ENCODE peak calls at places on chromosomes 4 and X, in ten cellular contexts. Y, Z, A, I, S, E, O, F, P and R are unnamed samples. For H3K27me3, the result is how much of the 10 kb centered on the place peaks cover.

GRCh38 chr4:52963976-52964375 is 101.9 kb downstream of the RASL11B start:
- DNase-seq in P (no peak), Z (no peak), F (no peak), Y (no peak), I (no peak), E (no peak), A (no peak), S (no peak), O (no peak), R (no peak)

GRCh38 chr4:65007841-65008439 is 598.7 kb upstream of the TECRL start:
- DNase-seq in P (peak), I (peak), S (peak), A (peak), Z (peak), F (no peak), E (peak), Y (no peak), O (peak), R (peak)

GRCh38 chr4:143773998-143774898 is 73.8 kb upstream of the FREM3 start:
- DNase-seq in A (peak), P (peak), F (peak), S (peak), Z (peak), E (peak), Y (peak), I (peak), O (peak), R (peak)

GRCh38 chr4:13493793-13494192 is 9.7 kb upstream of the RAB28 start:
- DNase-seq in Z (no peak), A (no peak), Y (no peak), O (no peak), P (no peak), F (no peak), S (no peak), I (no peak), E (no peak), R (no peak)

GRCh38 chr4:147786031-147786430 is 54.1 kb downstream of the ARHGAP10 start:
- DNase-seq in A (no peak), P (no peak), E (peak), I (no peak), S (no peak), Y (no peak), O (no peak), Z (no peak), F (no peak), R (no peak)

GRCh38 chrX:45749375-45749774 is 548.7 kb upstream of the DIPK2B start:
- DNase-seq in S (peak), I (no peak), E (peak), O (peak), A (peak), P (peak), Y (peak), Z (no peak), F (peak), R (no peak)

GRCh38 chr4:159484861-159485260 is 382.0 kb downstream of the RAPGEF2 start:
- DNase-seq in I (no peak), Z (no peak), O (no peak), E (no peak), P (no peak), A (no peak), F (no peak), Y (no peak), S (peak), R (no peak)

GRCh38 chr4:142314686-142315085 is 531.4 kb downstream of the INPP4B start:
- DNase-seq in Y (no peak), E (no peak), I (no peak), P (no peak), S (no peak), Z (no peak), F (no peak), O (no peak), A (no peak), R (no peak)

GRCh38 chrX:150229030-150229429 is 134.1 kb upstream of the MAMLD1 start:
- DNase-seq in S (no peak), Y (no peak), O (no peak), A (no peak), I (no peak), P (no peak), F (no peak), E (no peak), Z (no peak), R (no peak)

GRCh38 chr4:103201254-103201653 is 3.1 kb upstream of the CENPE start:
- DNase-seq in E (no peak), Y (no peak), P (no peak), I (no peak), S (no peak), F (no peak), A (no peak), O (no peak), Z (no peak), R (no peak)

GRCh38 chr4:27005512-27006246 is 145.0 kb downstream of the STIM2 start:
- DNase-seq in I (no peak), P (peak), E (no peak), Y (peak), Z (no peak), F (no peak), A (peak), S (peak), O (no peak), R (no peak)

GRCh38 chr4:184475096-184475461 is 729 bp upstream of the IRF2 start:
- DNase-seq in A (peak), O (peak), E (peak), I (peak), S (peak), F (no peak), Z (no peak), P (peak), Y (peak), R (peak)

GRCh38 chr4:3431446-3431993 is 10.2 kb upstream of the HGFAC start:
- DNase-seq in Y (no peak), Z (no peak), E (no peak), S (no peak), A (no peak), F (no peak), I (no peak), O (no peak), P (no peak), R (no peak)

GRCh38 chrX:123169247-123169901 is 14.7 kb upstream of the GRIA3 start:
- DNase-seq in P (peak), S (peak), F (no peak), Z (no peak), Y (no peak), I (no peak), O (no peak), A (peak), E (no peak), R (no peak)

GRCh38 chr4:124641715-124642380 is 70.7 kb downstream of the ANKRD50 start:
- DNase-seq in E (no peak), F (peak), O (no peak), Z (no peak), S (peak), Y (peak), A (peak), I (peak), P (peak), R (no peak)

GRCh38 chr4:81982846-81983540 is 390.8 kb downstream of the HNRNPD start:
- DNase-seq in O (no peak), E (no peak), S (no peak), F (no peak), A (no peak), P (no peak), Z (no peak), Y (no peak), I (no peak), R (no peak)

GRCh38 chrX:55006827-55007621 is 6.9 kb downstream of the APEX2 start:
- DNase-seq in P (no peak), Z (no peak), A (no peak), S (peak), Y (no peak), E (no peak), O (no peak), I (no peak), F (no peak), R (no peak)

GRCh38 chr4:71259305-71259704 is 79.5 kb upstream of the SLC4A4 start:
- DNase-seq in Z (no peak), S (no peak), O (no peak), E (no peak), P (no peak), I (no peak), Y (no peak), F (no peak), A (no peak), R (no peak)

GRCh38 chrX:34918856-34919255 is 23.7 kb upstream of the FAM47B start:
- DNase-seq in I (peak), F (no peak), Y (peak), E (peak), Z (peak), O (peak), P (peak), A (peak), S (peak), R (peak)

GRCh38 chr4:36256398-36256828 is 12.1 kb upstream of the ARAP2 start:
- DNase-seq in O (no peak), F (no peak), A (no peak), P (no peak), S (no peak), I (no peak), Z (no peak), Y (no peak), E (no peak), R (no peak)

DNA sequence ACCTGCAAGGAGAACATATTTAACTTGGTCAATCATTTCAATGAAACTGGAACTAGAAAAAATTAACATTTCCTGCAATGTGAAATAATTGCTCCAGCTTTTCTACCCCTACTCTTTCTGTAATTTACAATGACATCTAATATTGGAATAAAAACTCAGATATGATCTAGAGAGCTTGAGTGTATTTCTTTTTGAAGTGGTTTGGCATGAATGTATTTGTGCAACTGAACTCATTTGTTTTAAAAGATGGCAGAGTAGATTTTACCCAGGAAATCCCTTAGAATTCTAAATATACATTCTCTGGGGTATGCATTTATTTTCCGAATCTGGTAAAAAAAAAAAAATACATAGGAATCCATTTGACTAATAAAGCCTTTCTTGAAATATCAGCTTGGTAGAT is 21.5 kb upstream of the GATB start:
- DNase-seq in I (no peak), F (no peak), Y (no peak), E (no peak), Z (no peak), A (no peak), P (no peak), O (no peak), S (no peak), R (no peak)
- H3K27me3 ChIP-seq in I (under half), F (under half), Y (under half), E (under half), Z (under half), A (under half), P (under half), O (under half), S (under half), R (under half)

GRCh38 chr4:10317345-10317744 is 139.9 kb downstream of the ZNF518B start:
- DNase-seq in O (no peak), I (peak), S (no peak), Z (no peak), F (no peak), A (no peak), Y (no peak), E (no peak), P (no peak), R (no peak)
- H3K27ac ChIP-seq in O (no peak), I (no peak), S (no peak), Z (no peak), F (no peak), A (no peak), Y (no peak), E (no peak), P (no peak), R (no peak)

GRCh38 chr4:115293093-115293462 is 179.7 kb upstream of the NDST4 start:
- DNase-seq in A (no peak), I (no peak), E (no peak), Y (no peak), F (no peak), P (no peak), O (no peak), S (no peak), Z (no peak), R (no peak)

GRCh38 chr4:115294717-115295116 is 181.3 kb upstream of the NDST4 start:
- DNase-seq in O (no peak), P (no peak), E (no peak), I (no peak), Z (no peak), Y (no peak), S (no peak), A (no peak), F (no peak), R (no peak)

GRCh38 chr4:115292320-115293092 is 179.1 kb upstream of the NDST4 start:
- DNase-seq in Y (no peak), Z (no peak), A (no peak), F (no peak), P (no peak), I (no peak), E (no peak), S (no peak), O (no peak), R (no peak)
- H3K4me2 ChIP-seq in Y (no peak), Z (no peak), A (no peak), F (no peak), P (no peak), I (no peak), E (no peak), S (no peak), O (no peak), R (no peak)

GRCh38 chr4:5970381-5971076 is 47.7 kb downstream of the C4orf50 start:
- DNase-seq in S (no peak), I (no peak), A (no peak), P (no peak), Y (no peak), E (no peak), F (no peak), Z (no peak), O (no peak), R (no peak)

GRCh38 chr4:5968246-5968645 is 50.0 kb downstream of the C4orf50 start:
- DNase-seq in P (no peak), I (no peak), Z (no peak), F (no peak), A (no peak), O (no peak), Y (no peak), S (no peak), E (no peak), R (no peak)

GRCh38 chr4:5969777-5970176 is 48.5 kb downstream of the C4orf50 start:
- DNase-seq in Z (no peak), I (no peak), A (no peak), F (no peak), E (no peak), P (no peak), S (no peak), Y (no peak), O (no peak), R (no peak)

GRCh38 chr4:5967783-5968182 is 50.4 kb downstream of the C4orf50 start:
- DNase-seq in O (peak), I (no peak), F (no peak), E (peak), S (no peak), Y (no peak), A (no peak), Z (no peak), P (no peak), R (no peak)

GRCh38 chr4:5969336-5969735 is 48.9 kb downstream of the C4orf50 start:
- DNase-seq in S (no peak), I (no peak), P (no peak), A (no peak), F (no peak), O (no peak), Z (no peak), E (no peak), Y (no peak), R (no peak)
- H3K27me3 ChIP-seq in S (under half), I (under half), P (under half), A (under half), F (under half), O (under half), Z (under half), E (under half), Y (under half), R (under half)

DNA sequence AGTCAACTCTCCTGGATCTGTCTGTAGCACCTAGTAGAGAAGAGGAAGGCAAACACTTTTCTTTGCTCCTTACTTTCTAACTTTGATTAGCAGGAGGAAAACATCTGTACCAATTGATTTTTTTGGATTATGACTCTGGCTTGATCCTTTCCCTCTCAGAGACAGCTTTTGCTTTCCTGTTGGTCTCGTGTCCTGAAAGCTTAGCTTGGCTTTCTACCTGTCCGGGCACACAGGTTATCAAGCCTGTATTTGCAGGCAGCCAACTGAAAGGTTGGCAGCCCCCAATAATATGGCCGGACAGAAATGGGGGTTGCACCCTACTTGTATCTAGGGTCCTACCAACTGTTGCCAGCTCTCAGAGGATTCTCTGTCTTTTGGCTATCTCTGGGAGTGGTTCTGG is 43.1 kb upstream of the LAMP2 start:
- DNase-seq in O (no peak), I (no peak), Y (no peak), P (no peak), A (no peak), F (no peak), E (no peak), Z (no peak), S (no peak), R (no peak)
- H3K27ac ChIP-seq in O (no peak), I (no peak), Y (no peak), P (no peak), A (no peak), F (no peak), E (no peak), Z (no peak), S (no peak), R (no peak)

GRCh38 chrX:9804444-9804843 is 18.2 kb downstream of the SHROOM2 start:
- DNase-seq in S (no peak), I (no peak), E (no peak), Z (no peak), A (no peak), P (no peak), Y (no peak), O (no peak), F (no peak), R (no peak)
- H3K4me2 ChIP-seq in S (no peak), I (no peak), E (no peak), Z (no peak), A (no peak), P (no peak), Y (no peak), O (no peak), F (no peak), R (no peak)

GRCh38 chr4:41874873-41875272 is 60.4 kb upstream of the TMEM33 start:
- DNase-seq in S (no peak), O (no peak), E (no peak), Z (no peak), F (no peak), Y (no peak), A (no peak), I (no peak), P (no peak), R (no peak)
- H3K27me3 ChIP-seq in S (under half), O (half or more), E (under half), Z (half or more), F (half or more), Y (half or more), A (half or more), I (under half), P (half or more), R (half or more)

GRCh38 chrX:40580537-40581332 is at the start of gene ATP6AP2:
- DNase-seq in Y (peak), P (peak), F (peak), O (peak), S (peak), I (peak), A (peak), Z (peak), E (peak), R (peak)
- H3K27ac ChIP-seq in Y (peak), P (peak), F (peak), O (no peak), S (no peak), I (peak), A (peak), Z (no peak), E (no peak), R (no peak)

GRCh38 chr4:30835044-30835443 is 114.9 kb downstream of the PCDH7 start:
- DNase-seq in Z (no peak), P (no peak), I (no peak), F (no peak), Y (no peak), S (no peak), E (no peak), O (no peak), A (no peak), R (no peak)

GRCh38 chr4:30838346-30838745 is 118.2 kb downstream of the PCDH7 start:
- DNase-seq in I (no peak), Y (no peak), A (no peak), F (no peak), P (no peak), E (no peak), Z (peak), O (no peak), S (no peak), R (no peak)

GRCh38 chr4:30833206-30833605 is 113.0 kb downstream of the PCDH7 start:
- DNase-seq in Z (no peak), O (no peak), I (no peak), F (no peak), S (no peak), E (no peak), Y (no peak), A (no peak), P (no peak), R (no peak)

GRCh38 chr4:30837131-30837539 is 117.0 kb downstream of the PCDH7 start:
- DNase-seq in P (no peak), A (no peak), Y (no peak), E (no peak), S (no peak), I (no peak), O (peak), F (no peak), Z (peak), R (peak)

DNA sequence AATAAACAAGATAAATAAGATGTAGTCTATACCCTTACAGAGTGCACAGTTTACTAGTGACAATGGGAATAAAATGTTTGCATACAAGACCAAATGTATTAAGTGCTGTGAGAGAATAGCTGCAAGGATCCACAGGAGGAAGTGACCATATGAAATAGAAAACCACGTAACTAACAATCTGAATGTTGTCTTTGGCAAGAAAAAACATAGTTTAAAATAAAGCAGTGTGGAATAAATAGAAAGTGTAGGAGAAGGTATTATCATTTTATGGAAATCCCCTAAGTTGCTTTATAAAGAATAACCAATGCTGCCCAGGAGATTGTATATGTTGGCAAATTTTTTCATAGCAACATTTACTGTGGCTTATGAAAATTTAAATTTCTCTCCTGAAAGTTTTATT is 116.1 kb downstream of the PCDH7 start:
- DNase-seq in Z (no peak), P (no peak), I (no peak), E (no peak), A (peak), F (no peak), S (no peak), Y (no peak), O (no peak), R (no peak)
- H3K4me2 ChIP-seq in Z (no peak), P (no peak), I (no peak), E (no peak), A (no peak), F (no peak), S (no peak), Y (no peak), O (no peak), R (no peak)